ENCODE peak calls at places on chromosomes 5 and 9, in five cellular contexts. V, K, C, H and B are unnamed samples.

GRCh38 chr5:17838506-17838905 is 204.2 kb downstream of the TAF11L14 start:
- DNase-seq in V (peak), K (no peak), C (no peak), H (no peak), B (peak)

GRCh38 chr9:111854799-111855198 is 41.8 kb upstream of the UGCG start:
- DNase-seq in V (no peak), K (no peak), C (no peak), H (no peak), B (no peak)

GRCh38 chr5:169964247-169964646 is 16.0 kb downstream of the INSYN2B start:
- DNase-seq in V (no peak), K (no peak), C (no peak), H (no peak), B (no peak)

GRCh38 chr5:66242050-66242449 is 98.0 kb downstream of the SREK1 start:
- DNase-seq in V (no peak), K (no peak), C (no peak), H (no peak), B (no peak)

GRCh38 chr5:180178516-180179398 is 30.3 kb downstream of the RASGEF1C start:
- DNase-seq in V (no peak), K (no peak), C (no peak), H (no peak), B (no peak)

GRCh38 chr9:127860260-127860659 is 5.8 kb upstream of the ENG start:
- DNase-seq in V (no peak), K (no peak), C (no peak), H (no peak), B (no peak)

GRCh38 chr5:1244976-1245375 is 19.8 kb downstream of the SLC6A18 start:
- DNase-seq in V (no peak), K (no peak), C (peak), H (no peak), B (peak)

GRCh38 chr9:121651295-121652036 is at the start of gene DAB2IP:
- DNase-seq in V (no peak), K (peak), C (peak), H (no peak), B (no peak)

GRCh38 chr5:150175536-150175935 is 9.0 kb downstream of the CDX1 start:
- DNase-seq in V (peak), K (peak), C (no peak), H (no peak), B (peak)

GRCh38 chr5:153654444-153654843 is 164.0 kb downstream of the GRIA1 start:
- DNase-seq in V (no peak), K (no peak), C (no peak), H (no peak), B (no peak)

GRCh38 chr9:70962761-70963445 is 158.5 kb downstream of the TRPM3 start:
- DNase-seq in V (no peak), K (peak), C (no peak), H (no peak), B (no peak)

GRCh38 chr9:95058795-95059386 is 258.6 kb downstream of the FANCC start:
- DNase-seq in V (no peak), K (no peak), C (no peak), H (no peak), B (no peak)

GRCh38 chr9:105064248-105065118 is 136.5 kb upstream of the ABCA1 start:
- DNase-seq in V (no peak), K (peak), C (peak), H (no peak), B (peak)

GRCh38 chr5:33891731-33892418 is at the start of gene ADAMTS12:
- DNase-seq in V (peak), K (peak), C (peak), H (no peak), B (no peak)

GRCh38 chr5:92800360-92800759 is 780.7 kb downstream of the NR2F1-AS1 start:
- DNase-seq in V (no peak), K (no peak), C (peak), H (no peak), B (no peak)

GRCh38 chr9:134179918-134180785 is 15.8 kb upstream of the RNU6ATAC start:
- DNase-seq in V (no peak), K (no peak), C (no peak), H (no peak), B (no peak)

GRCh38 chr9:124110307-124110915 is 98.8 kb downstream of the LHX2 start:
- DNase-seq in V (no peak), K (peak), C (no peak), H (no peak), B (peak)

GRCh38 chr5:153483482-153483881 is 7.0 kb upstream of the GRIA1 start:
- DNase-seq in V (no peak), K (no peak), C (no peak), H (no peak), B (no peak)

GRCh38 chr9:35629597-35629996 is 11.4 kb upstream of the CD72 start:
- DNase-seq in V (no peak), K (no peak), C (no peak), H (no peak), B (no peak)

GRCh38 chr9:108913391-108913790 is 20.5 kb downstream of the ELP1 start:
- DNase-seq in V (no peak), K (no peak), C (no peak), H (no peak), B (no peak)

GRCh38 chr9:31065691-31066090 is 1318.8 kb upstream of the ACO1 start:
- DNase-seq in V (no peak), K (no peak), C (no peak), H (no peak), B (no peak)

GRCh38 chr5:930853-931252 is 38.2 kb downstream of the TRIP13 start:
- DNase-seq in V (no peak), K (peak), C (no peak), H (no peak), B (peak)

GRCh38 chr9:110472111-110472510 is 107.4 kb downstream of the SVEP1 start:
- DNase-seq in V (no peak), K (no peak), C (no peak), H (no peak), B (no peak)

GRCh38 chr9:72588336-72588735 is 66.9 kb downstream of the TMC1 start:
- DNase-seq in V (no peak), K (peak), C (no peak), H (no peak), B (no peak)

GRCh38 chr5:101782352-101783087 is 513.6 kb downstream of the SLCO4C1 start:
- DNase-seq in V (no peak), K (no peak), C (peak), H (no peak), B (no peak)

GRCh38 chr9:130835441-130836298 is 616 bp downstream of the ABL1 start:
- DNase-seq in V (no peak), K (peak), C (peak), H (no peak), B (peak)

GRCh38 chr9:31730398-31730797 is 654.0 kb upstream of the ACO1 start:
- DNase-seq in V (no peak), K (no peak), C (no peak), H (no peak), B (no peak)

GRCh38 chr5:176648467-176649194 is 1.3 kb downstream of the TSPAN17 start:
- DNase-seq in V (no peak), K (no peak), C (no peak), H (no peak), B (no peak)

GRCh38 chr5:133357758-133358157 is 254.6 kb downstream of the FSTL4 start:
- DNase-seq in V (no peak), K (no peak), C (no peak), H (no peak), B (no peak)

GRCh38 chr5:154211611-154212390 is 21.3 kb downstream of the GALNT10 start:
- DNase-seq in V (no peak), K (no peak), C (no peak), H (no peak), B (no peak)

GRCh38 chr9:109098960-109099308 is 20.8 kb downstream of the TMEM245 start:
- DNase-seq in V (no peak), K (no peak), C (no peak), H (no peak), B (no peak)

GRCh38 chr9:34430843-34431437 is 27.4 kb downstream of the FAM219A start:
- DNase-seq in V (no peak), K (peak), C (peak), H (no peak), B (peak)

GRCh38 chr5:149114403-149115312 is 26.6 kb upstream of the ABLIM3 start:
- DNase-seq in V (peak), K (peak), C (no peak), H (no peak), B (peak)

GRCh38 chr5:88325868-88326267 is 57.2 kb upstream of the TMEM161B start:
- DNase-seq in V (no peak), K (no peak), C (no peak), H (no peak), B (no peak)